ENCODE peak calls at places on chromosomes 5 and 9, in four cellular contexts. B is left ventricle myocardium inferior; W is NB4; P is CD8-positive, alpha-beta T cell. D is an unnamed sample.

GRCh38 chr5:95823738-95824609 is 1.4 kb upstream of the GLRX start:
- DNase-seq in W (peak; percentile 87), P (peak; percentile 81), B (peak; percentile 50), D (peak; percentile 74)

GRCh38 chr5:175288048-175288621 is 155.8 kb downstream of the DRD1 start:
- DNase-seq in B (no peak), P (no peak), W (no peak), D (no peak)

GRCh38 chr5:106858616-106859015 is 812.1 kb downstream of the EFNA5 start:
- DNase-seq in P (no peak), W (no peak), B (no peak), D (no peak)

GRCh38 chr9:107213561-107214028 is 69.5 kb upstream of the RAD23B start:
- DNase-seq in W (peak; percentile 83), B (no peak), P (peak; percentile 48), D (no peak)

GRCh38 chr9:108664309-108665255 is 191.2 kb downstream of the ACTL7B start:
- DNase-seq in W (peak; percentile 57), B (no peak), P (no peak), D (no peak)

GRCh38 chr9:77593528-77593927 is 54.6 kb downstream of the GNA14 start:
- DNase-seq in W (no peak), P (no peak), B (no peak), D (no peak)

GRCh38 chr9:83620841-83621636 is 1.9 kb upstream of the IDNK start:
- DNase-seq in B (peak; percentile 21), P (peak; percentile 60), W (peak; percentile 61), D (peak; percentile 82)

GRCh38 chr5:31811210-31811609 is 172.3 kb downstream of the PDZD2 start:
- DNase-seq in B (no peak), P (no peak), W (peak; percentile 74), D (no peak)

GRCh38 chr5:39363217-39363616 is 1.1 kb downstream of the C9 start:
- DNase-seq in B (no peak), P (no peak), W (no peak), D (peak; percentile 62)

GRCh38 chr5:124678478-124678877 is 68.0 kb downstream of the ZNF608 start:
- DNase-seq in P (no peak), W (no peak), B (peak; percentile 22), D (no peak)
- TF ChIP-seq CTCF in P (no peak), W (no peak), B (no peak), D (no peak)

DNA sequence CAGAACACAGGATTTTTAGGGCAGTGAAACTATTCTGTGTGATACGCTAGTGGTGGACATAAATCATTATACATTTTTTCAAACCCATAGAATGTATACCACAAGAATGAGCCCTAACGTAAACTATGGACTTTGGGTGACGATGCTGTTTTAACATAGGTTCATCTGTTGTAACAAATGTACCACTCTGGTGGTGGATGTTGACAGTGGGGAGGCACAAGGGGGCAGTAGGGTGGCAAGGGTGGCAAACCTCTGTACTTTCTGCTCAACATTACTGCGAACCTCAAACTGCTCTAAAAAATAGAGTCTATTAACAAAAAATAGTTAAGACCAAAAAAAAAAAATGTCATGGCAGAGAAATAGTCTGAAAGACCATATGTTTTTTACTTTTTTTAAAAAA is 9.1 kb upstream of the MVB12B start:
- DNase-seq in W (peak; percentile 62), B (no peak), P (peak; percentile 72), D (no peak)
- TF ChIP-seq CTCF in W (peak; percentile 61), B (peak; percentile 58), P (peak; percentile 71), D (peak; percentile 56)

DNA sequence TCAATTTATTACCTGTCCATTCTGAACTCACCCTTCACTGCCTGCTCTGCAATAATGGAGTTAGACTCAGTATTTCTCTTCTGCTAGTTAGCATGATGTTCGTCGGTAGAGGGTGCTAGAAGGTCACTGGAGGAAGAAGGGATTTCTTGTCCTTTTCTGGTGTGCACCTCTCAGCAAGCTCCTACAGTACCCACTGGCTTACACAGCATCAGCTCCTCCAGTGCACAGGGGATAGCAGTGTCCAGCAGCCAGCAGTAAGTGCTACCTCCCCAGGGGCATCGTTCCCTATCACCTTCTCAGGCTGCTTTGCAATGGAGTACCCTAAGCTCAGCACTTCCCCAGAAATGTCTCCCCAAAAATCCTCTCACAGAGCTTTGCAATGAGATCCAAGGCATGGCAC is 45.9 kb upstream of the APC start:
- DNase-seq in B (no peak), W (peak; percentile 73), P (no peak), D (no peak)
- TF ChIP-seq CTCF in B (peak; percentile 30), W (peak; percentile 60), P (no peak), D (peak; percentile 25)

DNA sequence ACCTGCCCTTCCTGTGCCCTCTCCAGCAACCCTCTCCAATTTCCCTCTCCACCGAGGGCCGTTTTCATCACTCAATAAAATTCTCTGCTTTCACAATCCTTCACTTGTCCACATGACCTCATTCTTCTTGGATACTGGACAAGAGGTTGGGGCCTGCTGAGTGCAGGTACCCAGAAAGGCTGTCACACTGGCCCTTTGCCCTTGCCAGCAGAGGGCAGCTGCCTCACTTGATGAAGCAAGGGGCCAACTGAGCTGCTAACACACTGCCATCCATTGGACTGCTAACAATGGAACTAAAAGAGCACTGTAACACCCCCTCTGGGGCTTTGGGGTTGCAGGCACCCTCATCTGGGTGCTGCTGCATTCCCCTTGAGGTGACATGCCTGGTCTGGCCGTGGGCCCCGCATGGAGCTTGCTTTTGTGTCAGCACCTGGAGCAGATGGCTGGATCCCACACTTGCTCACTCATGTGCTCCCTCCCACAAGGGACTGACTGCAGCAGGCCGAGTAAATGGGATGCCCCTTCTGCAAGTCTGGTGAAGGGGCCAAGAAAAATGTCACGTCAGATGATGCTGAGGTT is 308.1 kb upstream of the ADCY2 start:
- DNase-seq in B (no peak), W (peak; percentile 5), P (no peak), D (no peak)
- TF ChIP-seq CTCF in B (no peak), W (no peak), P (no peak), D (no peak)

DNA sequence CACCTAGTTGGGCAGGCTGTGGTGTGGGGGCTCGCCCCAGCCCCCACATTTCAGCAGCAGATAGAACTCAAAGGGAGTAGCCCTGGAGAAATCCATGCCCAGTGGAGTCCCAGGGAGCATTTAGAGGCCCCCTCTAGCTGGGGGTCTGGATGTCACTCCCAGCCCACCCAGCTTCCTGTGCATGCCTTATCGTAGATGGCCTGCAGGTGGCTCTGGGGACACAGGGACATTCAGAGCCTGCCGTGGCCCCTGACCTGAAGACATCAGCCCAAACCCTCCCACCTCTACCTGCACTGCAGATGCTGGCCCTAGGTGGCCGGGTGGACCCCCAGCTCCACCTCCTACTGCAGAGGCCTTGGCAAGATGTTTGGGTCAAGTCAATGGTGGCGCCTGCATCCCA is 49.0 kb upstream of the LMX1B start:
- DNase-seq in B (no peak), W (no peak), P (no peak), D (no peak)
- TF ChIP-seq CTCF in B (no peak), W (peak; percentile 38), P (no peak), D (no peak)

DNA sequence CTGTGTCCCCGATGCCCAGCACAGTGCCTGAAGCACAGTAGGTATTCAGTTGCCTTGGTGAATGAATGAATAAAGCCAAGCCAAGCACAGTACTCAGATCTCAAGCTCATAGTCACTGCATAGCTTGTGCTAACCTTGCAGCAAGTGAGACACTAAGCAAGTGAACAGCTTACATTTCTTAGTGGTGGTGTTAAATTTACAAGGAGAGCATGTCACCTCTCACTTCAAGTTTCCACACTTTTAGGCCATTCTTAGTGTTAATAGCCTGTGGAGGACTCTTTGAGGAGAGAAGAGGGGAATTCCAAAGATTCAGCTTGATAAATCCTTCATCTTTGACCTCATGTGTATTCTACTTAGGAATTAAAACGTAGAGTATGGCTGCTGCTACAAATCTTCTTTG is 104.7 kb downstream of the C9orf152 start:
- DNase-seq in W (no peak), B (no peak), P (no peak), D (no peak)
- TF ChIP-seq CTCF in W (no peak), B (no peak), P (no peak), D (no peak)

GRCh38 chr5:102789469-102789868 is 34.4 kb downstream of the PAM start:
- DNase-seq in P (no peak), W (no peak), B (no peak), D (no peak)

GRCh38 chr5:102794677-102795331 is 39.7 kb downstream of the PAM start:
- DNase-seq in B (no peak), W (no peak), P (no peak), D (no peak)

GRCh38 chr5:102795546-102795945 is 40.4 kb downstream of the PAM start:
- DNase-seq in W (no peak), P (no peak), B (no peak), D (no peak)

GRCh38 chr5:102794047-102794446 is 38.9 kb downstream of the PAM start:
- DNase-seq in W (no peak), P (no peak), B (no peak), D (no peak)

DNA sequence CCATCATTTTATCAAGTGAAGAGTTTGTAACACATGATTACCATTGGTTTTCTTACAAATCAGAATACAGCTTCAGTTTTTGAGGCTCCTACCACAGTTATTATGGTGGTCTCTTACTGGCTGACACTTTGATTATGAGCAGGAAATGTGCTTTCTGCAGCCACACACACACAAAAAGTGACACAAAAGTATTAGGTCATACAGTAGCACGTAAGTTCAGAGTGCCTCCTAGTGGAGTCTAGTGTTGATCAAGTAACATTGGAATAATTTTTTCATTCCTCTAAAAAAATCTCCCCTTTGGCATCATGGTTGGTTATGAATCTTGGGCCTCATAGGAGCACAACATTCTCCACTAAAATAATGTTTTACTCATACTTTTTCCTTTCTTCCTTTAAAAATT is 37.6 kb downstream of the PAM start:
- DNase-seq in P (no peak), B (no peak), W (peak; percentile 20), D (no peak)
- TF ChIP-seq CTCF in P (no peak), B (peak; percentile 37), W (no peak), D (peak; percentile 35)

DNA sequence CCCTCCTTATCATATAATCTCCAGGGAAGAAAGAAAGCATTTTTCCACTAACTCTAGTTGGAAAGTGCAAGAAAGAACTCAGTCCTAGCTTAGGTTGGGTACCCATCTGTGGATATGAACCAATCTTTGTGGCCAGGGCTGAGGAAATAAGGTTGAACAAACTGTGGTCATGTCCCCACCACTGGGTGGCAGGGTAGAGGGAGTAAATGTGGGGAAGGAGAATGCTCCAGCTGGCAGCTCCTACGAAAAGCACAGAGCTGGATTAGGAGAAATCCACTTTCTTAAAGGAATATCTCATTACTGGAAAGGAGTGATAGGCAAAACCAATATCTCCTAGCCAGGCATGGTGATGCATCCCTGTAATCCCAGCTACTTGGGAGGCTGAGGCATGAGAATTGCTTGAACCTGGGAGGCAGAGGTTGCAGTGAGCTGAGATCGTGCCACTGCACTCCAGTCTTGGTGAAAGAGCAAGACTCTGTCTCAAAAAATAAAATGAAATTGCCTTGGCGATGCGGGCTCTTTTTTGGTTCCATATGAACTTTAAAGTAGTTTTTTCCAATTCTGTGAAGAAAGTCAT is 175.1 kb downstream of the CCDC192 start:
- DNase-seq in B (peak; percentile 19), W (peak; percentile 38), P (no peak), D (peak; percentile 54)
- TF ChIP-seq CTCF in B (peak; percentile 65), W (peak; percentile 45), P (no peak), D (peak; percentile 47)

GRCh38 chr5:167565555-167565954 is 725.9 kb upstream of the WWC1 start:
- DNase-seq in P (no peak), W (peak; percentile 9), B (no peak), D (no peak)
- TF ChIP-seq CTCF in P (no peak), W (no peak), B (peak; percentile 25), D (peak; percentile 51)

GRCh38 chr5:1004598-1005361 is 3.8 kb upstream of the NKD2 start:
- DNase-seq in W (peak; percentile 90), P (peak; percentile 67), B (peak; percentile 88), D (peak; percentile 81)
- TF ChIP-seq CTCF in W (peak; percentile 39), P (no peak), B (peak; percentile 60), D (peak; percentile 37)